ENCODE peak calls at places on chromosome 11, in four cellular contexts. One of them, this sample, is unnamed. For H3K36me3, the result is how much of the 10 kb centered on the place peaks cover.

GRCh38 chr11:106087815-106088435 is 10.5 kb downstream of the AASDHPPT start:
- DNase-seq in body of pancreas: peak
- DNase-seq in stomach: peak
- DNase-seq in adrenal gland: peak
- DNase-seq in this sample: peak

GRCh38 chr11:65588199-65589054 is 7.2 kb downstream of the KCNK7 start:
- DNase-seq in stomach: peak
- DNase-seq in body of pancreas: peak
- DNase-seq in adrenal gland: peak
- DNase-seq in this sample: peak

GRCh38 chr11:131656839-131657211 is 286.4 kb downstream of the NTM start:
- DNase-seq in body of pancreas: no peak
- DNase-seq in stomach: no peak
- DNase-seq in adrenal gland: no peak
- DNase-seq in this sample: no peak

GRCh38 chr11:17496406-17496805 is 19.8 kb upstream of the ABCC8 start:
- DNase-seq in adrenal gland: no peak
- DNase-seq in body of pancreas: no peak
- DNase-seq in stomach: no peak
- DNase-seq in this sample: no peak

GRCh38 chr11:32105871-32106312 is 15.0 kb downstream of the RCN1 start:
- DNase-seq in stomach: no peak
- DNase-seq in adrenal gland: no peak
- DNase-seq in body of pancreas: no peak
- DNase-seq in this sample: no peak

GRCh38 chr11:114846040-114846791 is 167.9 kb downstream of the NXPE2 start:
- DNase-seq in body of pancreas: peak
- DNase-seq in stomach: no peak
- DNase-seq in adrenal gland: no peak
- DNase-seq in this sample: peak

GRCh38 chr11:102157219-102157618 is 47.0 kb downstream of the YAP1 start:
- DNase-seq in adrenal gland: peak
- DNase-seq in stomach: peak
- DNase-seq in body of pancreas: peak
- DNase-seq in this sample: peak

GRCh38 chr11:2884424-2884815 is 1.2 kb downstream of the CDKN1C start:
- DNase-seq in body of pancreas: no peak
- DNase-seq in stomach: peak
- DNase-seq in adrenal gland: no peak
- DNase-seq in this sample: peak

GRCh38 chr11:44536779-44537516 is 28.5 kb upstream of the CD82 start:
- DNase-seq in body of pancreas: no peak
- DNase-seq in stomach: no peak
- DNase-seq in adrenal gland: no peak
- DNase-seq in this sample: no peak

GRCh38 chr11:13289081-13289480 is 11.5 kb downstream of the BMAL1 start:
- DNase-seq in adrenal gland: no peak
- DNase-seq in body of pancreas: no peak
- DNase-seq in stomach: no peak
- DNase-seq in this sample: no peak

GRCh38 chr11:1994121-1994520 is 3.5 kb downstream of the H19 start:
- DNase-seq in adrenal gland: no peak
- DNase-seq in stomach: no peak
- DNase-seq in body of pancreas: peak
- DNase-seq in this sample: no peak

GRCh38 chr11:101863361-101863760 is 51.4 kb upstream of the CEP126 start:
- DNase-seq in adrenal gland: no peak
- DNase-seq in stomach: no peak
- DNase-seq in body of pancreas: no peak
- DNase-seq in this sample: no peak

GRCh38 chr11:125287467-125288232 is 123.1 kb downstream of the PKNOX2 start:
- DNase-seq in adrenal gland: peak
- DNase-seq in stomach: no peak
- DNase-seq in body of pancreas: peak
- DNase-seq in this sample: peak

DNA sequence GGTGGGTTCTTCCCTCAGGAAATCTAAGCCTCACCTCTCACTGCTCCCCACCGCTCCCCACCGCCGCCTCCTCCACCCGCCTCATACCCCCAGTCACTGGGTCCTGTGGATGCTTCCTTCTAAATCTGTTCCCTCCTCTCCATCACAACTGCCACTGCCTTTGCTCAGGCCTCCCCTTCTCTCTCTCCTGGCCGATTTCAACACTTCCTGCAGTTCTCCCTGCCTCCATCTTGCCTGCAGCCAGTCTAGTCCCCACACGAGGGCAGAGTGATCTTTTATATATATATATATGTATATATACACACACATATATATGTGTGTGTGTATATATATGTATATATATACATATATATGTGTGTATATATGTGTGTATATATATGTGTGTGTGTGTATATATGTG is 27.8 kb downstream of the CREB3L1 start:
- DNase-seq in body of pancreas: no peak
- DNase-seq in stomach: no peak
- DNase-seq in adrenal gland: no peak
- DNase-seq in this sample: no peak
- H3K36me3 ChIP-seq in body of pancreas: under half
- H3K36me3 ChIP-seq in stomach: under half
- H3K36me3 ChIP-seq in adrenal gland: under half
- H3K36me3 ChIP-seq in this sample: under half

GRCh38 chr11:70323811-70324210 is 53.3 kb downstream of the PPFIA1 start:
- DNase-seq in body of pancreas: no peak
- DNase-seq in adrenal gland: no peak
- DNase-seq in stomach: no peak
- DNase-seq in this sample: no peak

GRCh38 chr11:70326843-70327242 is 56.4 kb downstream of the PPFIA1 start:
- DNase-seq in adrenal gland: no peak
- DNase-seq in body of pancreas: no peak
- DNase-seq in stomach: no peak
- DNase-seq in this sample: no peak

GRCh38 chr11:70322653-70323052 is 52.2 kb downstream of the PPFIA1 start:
- DNase-seq in body of pancreas: no peak
- DNase-seq in adrenal gland: no peak
- DNase-seq in stomach: no peak
- DNase-seq in this sample: no peak

GRCh38 chr11:70326365-70326803 is 55.9 kb downstream of the PPFIA1 start:
- DNase-seq in adrenal gland: peak
- DNase-seq in stomach: peak
- DNase-seq in body of pancreas: peak
- DNase-seq in this sample: peak

GRCh38 chr11:70324354-70325115 is 54.0 kb downstream of the PPFIA1 start:
- DNase-seq in adrenal gland: no peak
- DNase-seq in body of pancreas: no peak
- DNase-seq in stomach: no peak
- DNase-seq in this sample: no peak
- H3K27ac ChIP-seq in adrenal gland: peak
- H3K27ac ChIP-seq in body of pancreas: no peak
- H3K27ac ChIP-seq in stomach: no peak
- H3K27ac ChIP-seq in this sample: peak

GRCh38 chr11:129881570-129882170 is 13.7 kb downstream of the NFRKB start:
- DNase-seq in stomach: peak
- DNase-seq in body of pancreas: no peak
- DNase-seq in adrenal gland: peak
- DNase-seq in this sample: peak
- H3K36me3 ChIP-seq in stomach: half or more
- H3K36me3 ChIP-seq in body of pancreas: under half
- H3K36me3 ChIP-seq in adrenal gland: under half
- H3K36me3 ChIP-seq in this sample: under half

DNA sequence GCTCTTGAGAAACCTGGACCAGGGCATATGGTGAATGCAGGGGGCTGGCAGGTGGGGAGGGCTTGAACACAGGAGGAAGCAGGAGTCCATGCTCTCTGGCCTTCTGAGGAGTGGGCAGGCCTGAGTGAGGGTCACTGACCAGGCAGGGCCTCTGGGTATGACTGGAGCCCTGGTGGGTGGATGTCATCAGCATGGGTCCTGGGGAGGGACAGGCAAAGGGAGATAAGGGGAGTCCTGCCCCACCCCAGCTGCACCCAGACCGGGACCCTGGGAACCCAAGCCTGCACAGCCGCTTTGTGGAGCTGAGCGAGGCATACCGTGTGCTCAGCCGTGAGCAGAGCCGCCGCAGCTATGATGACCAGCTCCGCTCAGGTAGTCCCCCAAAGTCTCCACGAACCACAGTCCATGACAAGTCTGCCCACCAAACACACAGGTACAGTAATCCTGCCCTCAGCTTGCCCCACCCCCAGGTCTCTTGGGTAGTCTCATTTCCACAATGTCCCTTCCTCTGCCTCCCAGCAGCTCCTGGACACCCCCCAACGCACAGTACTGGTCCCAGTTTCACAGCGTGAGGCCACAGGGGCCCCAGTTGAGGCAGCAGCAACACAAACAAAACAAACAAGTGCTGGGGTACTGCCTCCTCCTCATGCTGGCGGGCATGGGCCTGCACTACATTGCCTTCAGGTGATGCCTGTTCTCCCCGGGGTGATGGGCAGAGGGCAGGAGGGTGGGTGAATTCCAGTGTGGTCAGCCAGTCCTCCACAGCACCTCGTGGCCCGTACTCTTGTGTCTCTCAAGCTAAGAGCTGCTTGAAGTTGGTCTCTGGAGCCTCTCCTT is 2.0 kb upstream of the VEGFB start:
- DNase-seq in body of pancreas: no peak
- DNase-seq in stomach: no peak
- DNase-seq in adrenal gland: no peak
- DNase-seq in this sample: no peak
- H3K27ac ChIP-seq in body of pancreas: no peak
- H3K27ac ChIP-seq in stomach: no peak
- H3K27ac ChIP-seq in adrenal gland: peak
- H3K27ac ChIP-seq in this sample: no peak

GRCh38 chr11:111759375-111759774 is 6.8 kb downstream of the PPP2R1B start:
- DNase-seq in adrenal gland: no peak
- DNase-seq in body of pancreas: no peak
- DNase-seq in stomach: no peak
- DNase-seq in this sample: no peak
- H3K36me3 ChIP-seq in adrenal gland: under half
- H3K36me3 ChIP-seq in body of pancreas: under half
- H3K36me3 ChIP-seq in stomach: half or more
- H3K36me3 ChIP-seq in this sample: under half

GRCh38 chr11:61969838-61970452 is 2.5 kb upstream of the FTH1 start:
- DNase-seq in body of pancreas: no peak
- DNase-seq in stomach: no peak
- DNase-seq in adrenal gland: no peak
- DNase-seq in this sample: no peak

GRCh38 chr11:61968758-61969390 is 1.4 kb upstream of the FTH1 start:
- DNase-seq in stomach: peak
- DNase-seq in body of pancreas: no peak
- DNase-seq in adrenal gland: peak
- DNase-seq in this sample: no peak

GRCh38 chr11:61967177-61967923 is at the start of gene FTH1:
- DNase-seq in body of pancreas: peak
- DNase-seq in stomach: peak
- DNase-seq in adrenal gland: peak
- DNase-seq in this sample: peak

GRCh38 chr11:61967924-61968757 is 707 bp upstream of the FTH1 start:
- DNase-seq in body of pancreas: no peak
- DNase-seq in stomach: peak
- DNase-seq in adrenal gland: peak
- DNase-seq in this sample: peak

GRCh38 chr11:61969391-61969758 is 1.9 kb upstream of the FTH1 start:
- DNase-seq in stomach: no peak
- DNase-seq in body of pancreas: no peak
- DNase-seq in adrenal gland: no peak
- DNase-seq in this sample: no peak
- H3K27ac ChIP-seq in stomach: peak
- H3K27ac ChIP-seq in body of pancreas: peak
- H3K27ac ChIP-seq in adrenal gland: peak
- H3K27ac ChIP-seq in this sample: peak

DNA sequence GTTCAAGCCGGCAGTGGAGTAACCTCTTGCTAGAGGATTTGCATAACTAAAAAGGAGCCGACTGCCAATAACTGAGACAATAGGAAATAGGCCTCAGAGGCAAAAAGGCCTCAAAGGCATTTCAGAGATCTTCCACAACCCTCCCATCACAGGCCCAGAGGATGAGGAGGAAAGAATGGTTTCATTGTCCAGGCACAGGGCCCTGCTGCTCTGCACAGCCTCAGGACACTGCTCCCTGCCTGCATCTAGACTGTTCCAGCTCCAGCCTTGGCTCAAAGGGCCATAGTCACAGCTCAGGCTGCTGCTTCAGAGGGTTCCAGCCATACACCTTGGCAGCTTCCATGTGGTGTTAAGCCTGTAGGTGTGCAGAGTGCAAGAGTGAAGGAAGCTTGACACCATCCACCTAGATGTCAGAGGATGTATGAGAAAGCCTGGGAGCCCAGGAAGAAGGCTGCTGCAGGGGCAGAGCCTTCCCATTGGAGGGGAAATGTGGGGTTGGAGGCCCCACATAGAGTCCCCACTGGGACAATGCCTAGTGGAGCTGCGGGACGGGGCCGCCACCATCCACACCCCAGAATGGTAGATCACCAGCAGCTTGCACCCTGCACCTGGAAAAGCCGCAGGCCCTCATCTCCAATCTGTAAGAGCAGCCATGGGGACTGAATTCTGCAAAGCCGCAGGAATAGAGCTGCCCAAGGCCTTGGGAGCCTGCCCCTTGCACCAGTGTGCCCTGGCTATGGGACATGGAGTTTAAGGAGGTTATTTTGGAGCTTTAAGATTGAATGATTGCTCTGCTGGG is 8.2 kb upstream of the LRP5 start:
- DNase-seq in stomach: no peak
- DNase-seq in adrenal gland: no peak
- DNase-seq in body of pancreas: no peak
- DNase-seq in this sample: no peak
- H3K36me3 ChIP-seq in stomach: under half
- H3K36me3 ChIP-seq in adrenal gland: under half
- H3K36me3 ChIP-seq in body of pancreas: under half
- H3K36me3 ChIP-seq in this sample: under half

GRCh38 chr11:69220581-69221051 is 64.9 kb downstream of the SMIM38 start:
- DNase-seq in stomach: peak
- DNase-seq in adrenal gland: no peak
- DNase-seq in body of pancreas: peak
- DNase-seq in this sample: no peak
- H3K27ac ChIP-seq in stomach: no peak
- H3K27ac ChIP-seq in adrenal gland: no peak
- H3K27ac ChIP-seq in body of pancreas: peak
- H3K27ac ChIP-seq in this sample: no peak

GRCh38 chr11:94832604-94833238 is 64.6 kb downstream of the AMOTL1 start:
- DNase-seq in adrenal gland: no peak
- DNase-seq in body of pancreas: peak
- DNase-seq in stomach: no peak
- DNase-seq in this sample: peak
- H3K36me3 ChIP-seq in adrenal gland: under half
- H3K36me3 ChIP-seq in body of pancreas: under half
- H3K36me3 ChIP-seq in stomach: under half
- H3K36me3 ChIP-seq in this sample: under half

DNA sequence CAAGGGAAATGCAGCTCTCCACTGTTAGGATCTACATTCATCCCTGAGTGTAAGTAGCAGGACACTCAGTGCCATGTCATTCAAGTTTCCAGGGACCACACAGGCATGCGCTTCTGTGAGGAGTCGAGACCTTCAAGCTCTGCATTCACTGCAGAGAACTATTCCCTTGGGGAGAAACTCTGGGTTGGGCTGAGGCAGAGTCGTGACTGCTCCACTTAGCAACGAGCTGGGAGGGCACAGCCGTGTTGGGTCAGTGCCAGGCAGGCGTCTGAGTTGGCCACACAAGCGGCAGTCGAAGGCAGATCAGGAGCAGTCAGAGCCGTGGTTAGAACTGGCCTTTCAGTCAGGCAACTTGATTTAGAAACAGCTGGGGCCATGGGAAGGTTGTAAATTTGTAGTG is 14.7 kb downstream of the MPEG1 start:
- DNase-seq in body of pancreas: peak
- DNase-seq in stomach: peak
- DNase-seq in adrenal gland: peak
- DNase-seq in this sample: peak
- H3K27ac ChIP-seq in body of pancreas: no peak
- H3K27ac ChIP-seq in stomach: no peak
- H3K27ac ChIP-seq in adrenal gland: peak
- H3K27ac ChIP-seq in this sample: peak